ENCODE peak calls at places on chromosomes 3 and 15, in six cellular contexts. W is IMR-90, O is neuronal stem cell, X is trophoblast cell, J is mesenchymal stem cell, G is H1. Y is an unnamed sample.

GRCh38 chr3:13544293-13544831 is 4.6 kb upstream of the FBLN2 start:
- DNase-seq in W (peak; percentile 78), O (no peak), X (peak; percentile 75), J (peak; percentile 77), G (no peak), Y (peak; percentile 18)

GRCh38 chr15:99324082-99324620 is 72.9 kb downstream of the LRRC28 start:
- DNase-seq in W (peak; percentile 83), O (no peak), X (peak; percentile 39), J (peak; percentile 71), G (no peak), Y (no peak)

GRCh38 chr3:186049001-186049400 is 59.9 kb downstream of the ETV5 start:
- DNase-seq in W (no peak), O (no peak), X (no peak), J (no peak), G (no peak), Y (no peak)

GRCh38 chr15:68599560-68600071 is 20.8 kb downstream of the CORO2B start:
- DNase-seq in W (peak; percentile 75), O (peak; percentile 86), X (no peak), J (peak; percentile 87), G (no peak), Y (peak; percentile 89)

GRCh38 chr3:43061101-43061895 is 44.6 kb downstream of the POMGNT2 start:
- DNase-seq in W (no peak), O (no peak), X (no peak), J (no peak), G (no peak), Y (no peak)

GRCh38 chr3:117553461-117553860 is 843.9 kb downstream of the TUSC7 start:
- DNase-seq in W (peak; percentile 72), O (no peak), X (peak; percentile 1), J (peak; percentile 47), G (no peak), Y (no peak)

GRCh38 chr15:34038404-34039179 is 412 bp downstream of the AVEN start:
- DNase-seq in W (peak; percentile 70), O (peak; percentile 64), X (peak; percentile 93), J (peak; percentile 75), G (no peak), Y (peak; percentile 78)

GRCh38 chr15:73346735-73347312 is 21.9 kb downstream of the HCN4 start:
- DNase-seq in W (peak; percentile 20), O (peak; percentile 74), X (peak; percentile 43), J (peak; percentile 42), G (peak; percentile 34), Y (peak; percentile 81)

GRCh38 chr15:51793521-51793920 is 35.9 kb upstream of the TMOD3 start:
- DNase-seq in W (no peak), O (no peak), X (no peak), J (no peak), G (no peak), Y (no peak)

GRCh38 chr3:13346481-13347389 is 73.4 kb downstream of the NUP210 start:
- DNase-seq in W (no peak), O (no peak), X (no peak), J (no peak), G (no peak), Y (peak; percentile 85)

GRCh38 chr3:26132942-26133341 is 343.1 kb downstream of the OXSM start:
- DNase-seq in W (no peak), O (no peak), X (no peak), J (no peak), G (no peak), Y (no peak)

GRCh38 chr3:197730200-197730599 is 6.5 kb downstream of the RUBCN start:
- DNase-seq in W (peak; percentile 82), O (no peak), X (no peak), J (peak; percentile 66), G (no peak), Y (no peak)

GRCh38 chr3:30894521-30895289 is at the start of gene GADL1:
- DNase-seq in W (peak; percentile 8), O (peak; percentile 27), X (no peak), J (peak; percentile 38), G (no peak), Y (peak; percentile 54)

GRCh38 chr15:48644498-48644826 is 1.0 kb downstream of the FBN1 start:
- DNase-seq in W (peak; percentile 38), O (no peak), X (no peak), J (peak; percentile 51), G (no peak), Y (no peak)

GRCh38 chr15:80788536-80788935 is 9.4 kb downstream of the CEMIP start:
- DNase-seq in W (peak; percentile 92), O (no peak), X (no peak), J (peak; percentile 41), G (no peak), Y (no peak)

GRCh38 chr3:12948371-12948770 is 107.0 kb upstream of the RPL32 start:
- DNase-seq in W (peak; percentile 34), O (no peak), X (no peak), J (peak; percentile 54), G (no peak), Y (no peak)

GRCh38 chr3:195093731-195094130 is 177.2 kb downstream of the XXYLT1 start:
- DNase-seq in W (no peak), O (no peak), X (no peak), J (no peak), G (no peak), Y (no peak)

GRCh38 chr3:30231277-30232141 is 374.9 kb upstream of the TGFBR2 start:
- DNase-seq in W (peak; percentile 46), O (no peak), X (no peak), J (peak; percentile 76), G (no peak), Y (no peak)

GRCh38 chr3:184592411-184593200 is 31.0 kb downstream of the EPHB3 start:
- DNase-seq in W (peak; percentile 24), O (no peak), X (no peak), J (peak; percentile 35), G (no peak), Y (no peak)

GRCh38 chr3:184588776-184589175 is 27.2 kb downstream of the EPHB3 start:
- DNase-seq in W (no peak), O (no peak), X (no peak), J (no peak), G (no peak), Y (no peak)

GRCh38 chr3:184591789-184592188 is 30.2 kb downstream of the EPHB3 start:
- DNase-seq in W (no peak), O (no peak), X (no peak), J (no peak), G (no peak), Y (no peak)

GRCh38 chr3:184593201-184593922 is 31.8 kb downstream of the EPHB3 start:
- DNase-seq in W (peak; percentile 27), O (no peak), X (no peak), J (peak; percentile 44), G (no peak), Y (no peak)

GRCh38 chr3:184590795-184591194 is 29.2 kb downstream of the EPHB3 start:
- DNase-seq in W (no peak), O (no peak), X (no peak), J (no peak), G (no peak), Y (no peak)
- H3K14ac ChIP-seq in W (no peak overlapping the region), O (peak overlapping the region; percentile 12), X (no peak overlapping the region), J (no peak overlapping the region), G (no peak overlapping the region), Y (no peak overlapping the region)

GRCh38 chr3:14822875-14823807 is 4.4 kb downstream of the FGD5 start:
- DNase-seq in W (no peak), O (no peak), X (no peak), J (no peak), G (no peak), Y (no peak)

GRCh38 chr3:14826069-14826468 is 7.3 kb downstream of the FGD5 start:
- DNase-seq in W (no peak), O (no peak), X (no peak), J (no peak), G (no peak), Y (no peak)

GRCh38 chr3:14824646-14825045 is 5.9 kb downstream of the FGD5 start:
- DNase-seq in W (no peak), O (no peak), X (no peak), J (no peak), G (no peak), Y (no peak)

GRCh38 chr3:14822134-14822533 is 3.4 kb downstream of the FGD5 start:
- DNase-seq in W (no peak), O (no peak), X (no peak), J (no peak), G (no peak), Y (no peak)

GRCh38 chr3:14823910-14824629 is 5.3 kb downstream of the FGD5 start:
- DNase-seq in W (no peak), O (no peak), X (peak; percentile 53), J (no peak), G (no peak), Y (no peak)
- H3K14ac ChIP-seq in W (no peak overlapping the region), O (no peak overlapping the region), X (no peak overlapping the region), J (no peak overlapping the region), G (no peak overlapping the region), Y (no peak overlapping the region)

DNA sequence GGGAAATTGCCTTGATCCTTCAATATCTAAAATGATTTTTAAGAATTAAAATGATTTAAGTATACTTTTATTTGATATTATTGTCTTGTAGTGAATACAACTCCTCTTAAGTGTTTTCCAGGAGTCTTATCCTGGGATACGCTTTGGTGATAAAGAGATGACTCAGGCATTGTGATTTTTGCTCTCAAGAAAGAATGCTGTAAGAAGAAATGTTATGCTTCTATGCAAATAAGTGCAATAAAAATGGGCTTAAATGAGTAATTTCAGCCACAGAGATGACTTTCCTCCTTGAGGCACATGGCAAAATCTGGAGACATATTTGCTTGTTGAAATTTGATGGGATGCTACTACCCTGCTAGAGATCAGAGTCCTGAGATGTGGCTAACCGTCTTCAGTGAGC is 358.6 kb upstream of the BCHE start:
- DNase-seq in W (peak; percentile 4), O (no peak), X (no peak), J (no peak), G (no peak), Y (no peak)
- H3K14ac ChIP-seq in W (no peak overlapping the region), O (no peak overlapping the region), X (no peak overlapping the region), J (no peak overlapping the region), G (no peak overlapping the region), Y (no peak overlapping the region)

GRCh38 chr3:137259089-137259488 is 301.3 kb downstream of the IL20RB start:
- DNase-seq in W (peak; percentile 6), O (no peak), X (peak; percentile 89), J (no peak), G (no peak), Y (no peak)
- H3K14ac ChIP-seq in W (no peak overlapping the region), O (no peak overlapping the region), X (no peak overlapping the region), J (no peak overlapping the region), G (no peak overlapping the region), Y (no peak overlapping the region)

DNA sequence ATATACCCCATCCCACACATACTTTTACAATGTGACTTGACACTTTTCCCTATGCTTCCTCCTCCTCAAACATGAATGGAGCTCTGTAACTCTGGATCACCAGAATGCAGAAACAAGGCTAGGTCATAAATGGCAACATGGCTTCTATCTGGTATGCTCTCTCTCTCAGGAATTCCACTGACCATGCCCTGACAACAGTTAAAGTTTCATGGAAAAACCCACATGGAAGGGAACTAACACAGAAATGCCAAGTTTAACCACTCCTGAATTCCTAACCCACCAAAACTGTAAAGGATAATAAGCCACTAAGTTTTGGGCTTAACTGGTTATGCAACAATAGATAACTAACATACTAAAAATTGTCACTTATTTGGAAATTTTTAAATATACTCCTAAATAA is 19.9 kb downstream of the MYO9A start:
- DNase-seq in W (no peak), O (no peak), X (no peak), J (no peak), G (no peak), Y (no peak)
- H3K14ac ChIP-seq in W (no peak overlapping the region), O (no peak overlapping the region), X (no peak overlapping the region), J (no peak overlapping the region), G (no peak overlapping the region), Y (no peak overlapping the region)

Y was measured in H9.